ENCODE peak calls at places on chromosomes 3 and 15, in eight cellular contexts. B is naive thymus-derived CD4-positive, alpha-beta T cell; Z is psoas muscle; H is nucleus accumbens; D is stimulated activated CD8-positive, alpha-beta memory T cell treated with anti-CD3 and anti-CD28 coated beads, Interleukin-7, amount 100 ng/mL, for 24 hours; F is activated CD8-positive, alpha-beta memory T cell treated with anti-CD3 and anti-CD28 coated beads for 24 hours; A is fibroblast of pulmonary artery; S is effector CD4-positive, alpha-beta T cell. T is an unnamed sample.

GRCh38 chr3:14428087-14429067 is 26.0 kb downstream of the SLC6A6 start:
- DNase-seq in Z (peak), A (no peak), S (no peak), D (no peak), B (no peak), H (no peak), F (no peak), T (no peak)

GRCh38 chr3:111715911-111716523 is 120.9 kb upstream of the ZBED2 start:
- DNase-seq in D (no peak), F (no peak), S (no peak), H (no peak), B (peak), A (peak), Z (no peak), T (no peak)

GRCh38 chr3:147404000-147404799 is 2.1 kb downstream of the ZIC4 start:
- DNase-seq in D (no peak), S (no peak), Z (no peak), B (no peak), H (no peak), A (no peak), F (no peak), T (no peak)

GRCh38 chr3:3232251-3232650 is 52.8 kb upstream of the CRBN start:
- DNase-seq in B (no peak), F (no peak), A (no peak), Z (no peak), H (no peak), S (no peak), D (no peak), T (no peak)

GRCh38 chr3:169337541-169337940 is 326.0 kb downstream of the MECOM start:
- DNase-seq in B (no peak), F (no peak), H (no peak), Z (no peak), A (no peak), S (no peak), D (no peak), T (no peak)

GRCh38 chr3:100257601-100258000 is 3.2 kb upstream of the TBC1D23 start:
- DNase-seq in B (no peak), H (no peak), A (no peak), F (no peak), S (no peak), D (no peak), Z (peak), T (no peak)

GRCh38 chr15:48800811-48801460 is 9.9 kb downstream of the CEP152 start:
- DNase-seq in H (no peak), S (no peak), B (peak), Z (no peak), F (no peak), D (no peak), A (peak), T (no peak)

GRCh38 chr3:129046732-129047552 is 13.6 kb upstream of the GP9 start:
- DNase-seq in D (no peak), B (no peak), H (no peak), F (no peak), Z (no peak), S (no peak), A (no peak), T (no peak)

GRCh38 chr15:35764661-35765519 is 218.9 kb upstream of the DPH6 start:
- DNase-seq in B (no peak), F (no peak), A (no peak), Z (no peak), D (no peak), H (no peak), S (no peak), T (no peak)

GRCh38 chr3:81744366-81744765 is 17.1 kb downstream of the GBE1 start:
- DNase-seq in A (peak), B (no peak), F (no peak), Z (no peak), D (no peak), H (no peak), S (no peak), T (no peak)

GRCh38 chr15:76533060-76533955 is 196.7 kb downstream of the ISL2 start:
- DNase-seq in D (no peak), A (peak), F (no peak), H (no peak), B (no peak), S (no peak), Z (no peak), T (no peak)

GRCh38 chr15:68020685-68021084 is 33.4 kb upstream of the PIAS1 start:
- DNase-seq in A (no peak), H (no peak), D (no peak), S (no peak), Z (no peak), F (no peak), B (no peak), T (no peak)

GRCh38 chr3:71208273-71209095 is 375.0 kb downstream of the FOXP1 start:
- DNase-seq in S (no peak), F (no peak), Z (no peak), B (no peak), D (no peak), A (peak), H (no peak), T (no peak)

GRCh38 chr3:170038434-170039110 is 777 bp downstream of the GPR160 start:
- DNase-seq in H (no peak), S (peak), Z (no peak), D (no peak), B (peak), A (no peak), F (peak), T (peak)

GRCh38 chr3:109018828-109019227 is 65.1 kb upstream of the GUCA1C start:
- DNase-seq in A (no peak), F (no peak), S (no peak), H (no peak), D (no peak), B (no peak), Z (no peak), T (no peak)

GRCh38 chr3:86867990-86868389 is 123.0 kb downstream of the VGLL3 start:
- DNase-seq in A (peak), H (no peak), B (no peak), Z (no peak), D (no peak), S (no peak), F (no peak), T (no peak)

GRCh38 chr3:173135059-173135458 is 6.0 kb downstream of the SPATA16 start:
- DNase-seq in H (no peak), D (no peak), A (no peak), F (no peak), B (no peak), S (no peak), Z (no peak), T (no peak)

GRCh38 chr15:100597862-100598261 is 4.1 kb downstream of the LINS1 start:
- DNase-seq in H (no peak), S (no peak), Z (no peak), F (no peak), B (no peak), D (no peak), A (no peak), T (no peak)

T was measured in T-helper 1 cell.